ENCODE peak calls at places on chromosomes 13 and 19, in six cellular contexts. One of them, this sample, is unnamed. For H3K9me3, the result is how much of the 10 kb centered on the place peaks cover.

GRCh38 chr19:12665281-12665573 is 1.3 kb downstream of the MAN2B1 start:
- DNase-seq in CD4-positive, alpha-beta memory T cell: peak
- DNase-seq in colonic mucosa: peak
- DNase-seq in transverse colon: peak
- DNase-seq in A549: no peak
- DNase-seq in left lung: peak
- DNase-seq in this sample: peak

GRCh38 chr19:31356587-31357314 is 7.5 kb upstream of the TSHZ3 start:
- DNase-seq in CD4-positive, alpha-beta memory T cell: peak
- DNase-seq in colonic mucosa: peak
- DNase-seq in transverse colon: peak
- DNase-seq in A549: no peak
- DNase-seq in left lung: peak
- DNase-seq in this sample: peak

GRCh38 chr13:60139272-60139671 is 24.5 kb downstream of the DIAPH3 start:
- DNase-seq in CD4-positive, alpha-beta memory T cell: no peak
- DNase-seq in colonic mucosa: no peak
- DNase-seq in transverse colon: no peak
- DNase-seq in A549: no peak
- DNase-seq in left lung: no peak
- DNase-seq in this sample: no peak

GRCh38 chr19:10724573-10725071 is 6.7 kb downstream of the DNM2 start:
- DNase-seq in CD4-positive, alpha-beta memory T cell: no peak
- DNase-seq in colonic mucosa: no peak
- DNase-seq in transverse colon: no peak
- DNase-seq in A549: no peak
- DNase-seq in left lung: no peak
- DNase-seq in this sample: no peak

GRCh38 chr19:30167206-30167903 is 204.8 kb upstream of the ZNF536 start:
- DNase-seq in CD4-positive, alpha-beta memory T cell: no peak
- DNase-seq in colonic mucosa: no peak
- DNase-seq in transverse colon: no peak
- DNase-seq in A549: no peak
- DNase-seq in left lung: no peak
- DNase-seq in this sample: no peak

GRCh38 chr13:101406787-101407186 is 9.5 kb downstream of the NALCN start:
- DNase-seq in CD4-positive, alpha-beta memory T cell: no peak
- DNase-seq in colonic mucosa: no peak
- DNase-seq in transverse colon: no peak
- DNase-seq in A549: no peak
- DNase-seq in left lung: no peak
- DNase-seq in this sample: no peak

GRCh38 chr13:71417205-71417604 is 449.8 kb downstream of the DACH1 start:
- DNase-seq in CD4-positive, alpha-beta memory T cell: no peak
- DNase-seq in colonic mucosa: no peak
- DNase-seq in transverse colon: no peak
- DNase-seq in A549: no peak
- DNase-seq in left lung: no peak
- DNase-seq in this sample: no peak

GRCh38 chr13:111115841-111116500 is 861 bp downstream of the ARHGEF7 start:
- DNase-seq in CD4-positive, alpha-beta memory T cell: no peak
- DNase-seq in colonic mucosa: no peak
- DNase-seq in transverse colon: peak
- DNase-seq in A549: no peak
- DNase-seq in left lung: no peak
- DNase-seq in this sample: no peak

GRCh38 chr13:22455036-22455435 is 725.7 kb upstream of the SGCG start:
- DNase-seq in CD4-positive, alpha-beta memory T cell: no peak
- DNase-seq in colonic mucosa: no peak
- DNase-seq in transverse colon: no peak
- DNase-seq in A549: no peak
- DNase-seq in left lung: no peak
- DNase-seq in this sample: no peak

GRCh38 chr13:86976521-86977324 is 694.4 kb upstream of the SLITRK5 start:
- DNase-seq in CD4-positive, alpha-beta memory T cell: no peak
- DNase-seq in colonic mucosa: no peak
- DNase-seq in transverse colon: no peak
- DNase-seq in A549: no peak
- DNase-seq in left lung: no peak
- DNase-seq in this sample: no peak

GRCh38 chr13:100588350-100589177 is at the start of gene GGACT:
- DNase-seq in CD4-positive, alpha-beta memory T cell: peak
- DNase-seq in colonic mucosa: peak
- DNase-seq in transverse colon: peak
- DNase-seq in A549: peak
- DNase-seq in left lung: peak
- DNase-seq in this sample: peak

GRCh38 chr19:38815059-38816001 is 2.6 kb upstream of the LGALS4 start:
- DNase-seq in CD4-positive, alpha-beta memory T cell: no peak
- DNase-seq in colonic mucosa: peak
- DNase-seq in transverse colon: peak
- DNase-seq in A549: no peak
- DNase-seq in left lung: no peak
- DNase-seq in this sample: no peak

GRCh38 chr19:35045667-35046300 is 4.3 kb downstream of the HPN start:
- DNase-seq in CD4-positive, alpha-beta memory T cell: peak
- DNase-seq in colonic mucosa: no peak
- DNase-seq in transverse colon: no peak
- DNase-seq in A549: peak
- DNase-seq in left lung: peak
- DNase-seq in this sample: peak

GRCh38 chr13:110644892-110645521 is 29.7 kb downstream of the NAXD start:
- DNase-seq in CD4-positive, alpha-beta memory T cell: peak
- DNase-seq in colonic mucosa: peak
- DNase-seq in transverse colon: peak
- DNase-seq in A549: peak
- DNase-seq in left lung: peak
- DNase-seq in this sample: no peak

GRCh38 chr19:32266453-32266852 is 79.0 kb upstream of the ZNF507 start:
- DNase-seq in CD4-positive, alpha-beta memory T cell: no peak
- DNase-seq in colonic mucosa: no peak
- DNase-seq in transverse colon: no peak
- DNase-seq in A549: no peak
- DNase-seq in left lung: no peak
- DNase-seq in this sample: no peak

GRCh38 chr13:59710995-59711701 is 452.6 kb downstream of the DIAPH3 start:
- DNase-seq in CD4-positive, alpha-beta memory T cell: no peak
- DNase-seq in colonic mucosa: no peak
- DNase-seq in transverse colon: no peak
- DNase-seq in A549: no peak
- DNase-seq in left lung: no peak
- DNase-seq in this sample: no peak

GRCh38 chr19:29283366-29283765 is 70.4 kb upstream of the UQCRFS1 start:
- DNase-seq in CD4-positive, alpha-beta memory T cell: no peak
- DNase-seq in colonic mucosa: no peak
- DNase-seq in transverse colon: no peak
- DNase-seq in A549: no peak
- DNase-seq in left lung: no peak
- DNase-seq in this sample: no peak

GRCh38 chr19:38693380-38694223 is 46.2 kb downstream of the ACTN4 start:
- DNase-seq in CD4-positive, alpha-beta memory T cell: peak
- DNase-seq in colonic mucosa: no peak
- DNase-seq in transverse colon: peak
- DNase-seq in A549: peak
- DNase-seq in left lung: peak
- DNase-seq in this sample: peak

GRCh38 chr13:47705185-47705584 is 295.9 kb downstream of the SUCLA2 start:
- DNase-seq in CD4-positive, alpha-beta memory T cell: no peak
- DNase-seq in colonic mucosa: no peak
- DNase-seq in transverse colon: no peak
- DNase-seq in A549: no peak
- DNase-seq in left lung: no peak
- DNase-seq in this sample: no peak

GRCh38 chr13:80577285-80577684 is 236.4 kb upstream of the SPRY2 start:
- DNase-seq in CD4-positive, alpha-beta memory T cell: no peak
- DNase-seq in colonic mucosa: no peak
- DNase-seq in transverse colon: no peak
- DNase-seq in A549: no peak
- DNase-seq in left lung: no peak
- DNase-seq in this sample: no peak

GRCh38 chr19:3778104-3778867 is 6.3 kb upstream of the RAX2 start:
- DNase-seq in CD4-positive, alpha-beta memory T cell: no peak
- DNase-seq in colonic mucosa: no peak
- DNase-seq in transverse colon: no peak
- DNase-seq in A549: no peak
- DNase-seq in left lung: no peak
- DNase-seq in this sample: no peak

GRCh38 chr19:34350161-34350561 is 14.8 kb upstream of the GPI start:
- DNase-seq in CD4-positive, alpha-beta memory T cell: peak
- DNase-seq in colonic mucosa: no peak
- DNase-seq in transverse colon: no peak
- DNase-seq in A549: no peak
- DNase-seq in left lung: no peak
- DNase-seq in this sample: no peak

GRCh38 chr19:33514885-33515485 is 6.6 kb downstream of the PEPD start:
- DNase-seq in CD4-positive, alpha-beta memory T cell: peak
- DNase-seq in colonic mucosa: peak
- DNase-seq in transverse colon: peak
- DNase-seq in A549: no peak
- DNase-seq in left lung: no peak
- DNase-seq in this sample: no peak

GRCh38 chr19:31350693-31351211 is 1.5 kb upstream of the TSHZ3 start:
- DNase-seq in CD4-positive, alpha-beta memory T cell: peak
- DNase-seq in colonic mucosa: no peak
- DNase-seq in transverse colon: peak
- DNase-seq in A549: peak
- DNase-seq in left lung: peak
- DNase-seq in this sample: no peak

GRCh38 chr19:3470500-3471128 is 9.7 kb downstream of the SMIM24 start:
- DNase-seq in CD4-positive, alpha-beta memory T cell: no peak
- DNase-seq in colonic mucosa: no peak
- DNase-seq in transverse colon: no peak
- DNase-seq in A549: no peak
- DNase-seq in left lung: no peak
- DNase-seq in this sample: no peak

GRCh38 chr13:31827707-31828106 is 88.4 kb downstream of the RXFP2 start:
- DNase-seq in CD4-positive, alpha-beta memory T cell: no peak
- DNase-seq in colonic mucosa: no peak
- DNase-seq in transverse colon: no peak
- DNase-seq in A549: no peak
- DNase-seq in left lung: no peak
- DNase-seq in this sample: no peak

GRCh38 chr13:62906896-62907295 is 1491.2 kb upstream of the PCDH20 start:
- DNase-seq in CD4-positive, alpha-beta memory T cell: no peak
- DNase-seq in colonic mucosa: no peak
- DNase-seq in transverse colon: no peak
- DNase-seq in A549: no peak
- DNase-seq in left lung: no peak
- DNase-seq in this sample: no peak

GRCh38 chr19:41626877-41627276 is at the start of gene CEACAM4:
- DNase-seq in CD4-positive, alpha-beta memory T cell: no peak
- DNase-seq in colonic mucosa: no peak
- DNase-seq in transverse colon: no peak
- DNase-seq in A549: no peak
- DNase-seq in left lung: peak
- DNase-seq in this sample: no peak

GRCh38 chr19:41627966-41628675 is 1.2 kb upstream of the CEACAM4 start:
- DNase-seq in CD4-positive, alpha-beta memory T cell: no peak
- DNase-seq in colonic mucosa: no peak
- DNase-seq in transverse colon: no peak
- DNase-seq in A549: no peak
- DNase-seq in left lung: no peak
- DNase-seq in this sample: no peak

GRCh38 chr19:41623360-41623759 is 3.5 kb downstream of the CEACAM4 start:
- DNase-seq in CD4-positive, alpha-beta memory T cell: no peak
- DNase-seq in colonic mucosa: no peak
- DNase-seq in transverse colon: no peak
- DNase-seq in A549: no peak
- DNase-seq in left lung: no peak
- DNase-seq in this sample: no peak

GRCh38 chr19:41624515-41624914 is 2.4 kb downstream of the CEACAM4 start:
- DNase-seq in CD4-positive, alpha-beta memory T cell: no peak
- DNase-seq in colonic mucosa: no peak
- DNase-seq in transverse colon: no peak
- DNase-seq in A549: no peak
- DNase-seq in left lung: no peak
- DNase-seq in this sample: no peak

DNA sequence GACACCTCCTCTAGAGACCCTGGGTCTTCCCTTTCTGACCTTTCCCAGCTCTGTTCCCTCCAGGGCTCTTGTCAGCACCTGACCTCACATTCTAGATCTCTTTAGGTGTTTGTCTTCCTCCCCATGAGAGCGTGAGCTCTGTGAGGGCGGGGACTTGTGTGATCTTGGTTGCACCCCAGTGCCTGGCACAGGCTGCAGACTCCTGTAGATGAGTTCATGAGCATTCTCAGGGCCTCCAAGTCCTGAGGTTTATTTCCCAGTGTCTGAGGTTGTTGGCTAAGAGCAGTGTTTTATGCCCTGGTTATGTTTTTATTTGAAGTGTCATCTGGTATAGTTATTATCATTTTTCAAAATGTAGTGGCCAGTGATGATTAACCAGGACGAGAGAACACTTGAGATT is 596 bp downstream of the CEACAM4 start:
- DNase-seq in CD4-positive, alpha-beta memory T cell: no peak
- DNase-seq in colonic mucosa: no peak
- DNase-seq in transverse colon: no peak
- DNase-seq in A549: no peak
- DNase-seq in left lung: no peak
- DNase-seq in this sample: no peak
- H3K9me3 ChIP-seq in CD4-positive, alpha-beta memory T cell: under half
- H3K9me3 ChIP-seq in colonic mucosa: under half
- H3K9me3 ChIP-seq in transverse colon: under half
- H3K9me3 ChIP-seq in A549: under half
- H3K9me3 ChIP-seq in left lung: under half
- H3K9me3 ChIP-seq in this sample: under half

GRCh38 chr19:15680478-15680877 is 7.6 kb downstream of the CYP4F12 start:
- DNase-seq in CD4-positive, alpha-beta memory T cell: no peak
- DNase-seq in colonic mucosa: no peak
- DNase-seq in transverse colon: no peak
- DNase-seq in A549: no peak
- DNase-seq in left lung: no peak
- DNase-seq in this sample: no peak
- H3K9me3 ChIP-seq in CD4-positive, alpha-beta memory T cell: under half
- H3K9me3 ChIP-seq in colonic mucosa: under half
- H3K9me3 ChIP-seq in transverse colon: under half
- H3K9me3 ChIP-seq in A549: under half
- H3K9me3 ChIP-seq in left lung: under half
- H3K9me3 ChIP-seq in this sample: under half

GRCh38 chr13:103431880-103432279 is 365.7 kb upstream of the SLC10A2 start:
- DNase-seq in CD4-positive, alpha-beta memory T cell: no peak
- DNase-seq in colonic mucosa: no peak
- DNase-seq in transverse colon: no peak
- DNase-seq in A549: no peak
- DNase-seq in left lung: no peak
- DNase-seq in this sample: no peak
- H3K9me3 ChIP-seq in CD4-positive, alpha-beta memory T cell: under half
- H3K9me3 ChIP-seq in colonic mucosa: under half
- H3K9me3 ChIP-seq in transverse colon: under half
- H3K9me3 ChIP-seq in A549: under half
- H3K9me3 ChIP-seq in left lung: under half
- H3K9me3 ChIP-seq in this sample: under half

DNA sequence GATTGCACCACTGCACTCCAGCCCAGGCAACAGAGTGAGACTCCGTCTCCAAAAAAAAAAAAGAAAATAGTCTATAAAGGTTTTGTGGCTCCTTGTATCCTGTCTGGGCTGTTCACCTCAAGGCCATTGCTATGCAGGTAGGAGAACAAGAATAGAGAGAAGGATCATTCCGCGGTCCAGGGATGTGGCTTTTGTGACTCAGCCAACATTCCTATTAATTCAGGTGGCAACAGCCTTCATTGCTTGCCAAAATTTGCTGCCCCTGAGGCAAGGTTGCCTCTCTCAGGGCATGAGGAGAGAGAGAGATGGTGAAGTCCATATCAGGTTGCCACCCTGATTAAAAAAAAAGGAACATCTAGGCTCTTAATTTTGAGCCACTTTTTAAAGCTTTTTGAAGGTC is 8.0 kb downstream of the ZNF551 start:
- DNase-seq in CD4-positive, alpha-beta memory T cell: no peak
- DNase-seq in colonic mucosa: no peak
- DNase-seq in transverse colon: no peak
- DNase-seq in A549: no peak
- DNase-seq in left lung: no peak
- DNase-seq in this sample: no peak
- H3K9me3 ChIP-seq in CD4-positive, alpha-beta memory T cell: half or more
- H3K9me3 ChIP-seq in colonic mucosa: under half
- H3K9me3 ChIP-seq in transverse colon: half or more
- H3K9me3 ChIP-seq in A549: half or more
- H3K9me3 ChIP-seq in left lung: half or more
- H3K9me3 ChIP-seq in this sample: half or more

This sample was measured in T-helper 17 cell.